ENCODE peak calls at places on chromosome 14, in four cellular contexts. Y, X, F and U are unnamed samples.

GRCh38 chr14:70188292-70188607 is 501 bp downstream of the SLC8A3 start:
- DNase-seq in Y (no peak), X (peak), F (no peak), U (no peak)

GRCh38 chr14:48970995-48971394 is 615.2 kb downstream of the RPS29 start:
- DNase-seq in Y (no peak), X (no peak), F (no peak), U (no peak)

GRCh38 chr14:33842299-33842698 is 108.6 kb downstream of the EGLN3 start:
- DNase-seq in X (no peak), F (no peak), Y (no peak), U (no peak)

GRCh38 chr14:80621701-80622100 is 319.8 kb downstream of the CEP128 start:
- DNase-seq in Y (peak), X (no peak), F (no peak), U (no peak)

GRCh38 chr14:71729581-71729980 is 202.6 kb upstream of the RGS6 start:
- DNase-seq in Y (no peak), F (no peak), X (no peak), U (no peak)

GRCh38 chr14:85799668-85800067 is 269.7 kb downstream of the FLRT2 start:
- DNase-seq in F (no peak), Y (no peak), X (no peak), U (no peak)

GRCh38 chr14:99389171-99389826 is 91.4 kb downstream of the SETD3 start:
- DNase-seq in Y (peak), F (peak), X (peak), U (no peak)

GRCh38 chr14:50040401-50040775 is 76.0 kb downstream of the VCPKMT start:
- DNase-seq in X (no peak), Y (peak), F (peak), U (no peak)

GRCh38 chr14:65169351-65169750 is 67.0 kb upstream of the MAX start:
- DNase-seq in X (no peak), F (no peak), Y (no peak), U (peak)

GRCh38 chr14:65423986-65424385 is 11.5 kb downstream of the FUT8 start:
- DNase-seq in X (no peak), Y (no peak), F (no peak), U (no peak)

GRCh38 chr14:90615444-90616095 is 200.7 kb downstream of the TTC7B start:
- DNase-seq in Y (no peak), X (no peak), F (no peak), U (no peak)
- TF ChIP-seq BRCA1 in Y (no peak), X (no peak), F (no peak), U (no peak)

GRCh38 chr14:36477266-36477665 is 42.8 kb downstream of the NKX2-1 start:
- DNase-seq in Y (no peak), F (no peak), X (no peak), U (no peak)
- TF ChIP-seq BRCA1 in Y (no peak), F (no peak), X (no peak), U (no peak)

DNA sequence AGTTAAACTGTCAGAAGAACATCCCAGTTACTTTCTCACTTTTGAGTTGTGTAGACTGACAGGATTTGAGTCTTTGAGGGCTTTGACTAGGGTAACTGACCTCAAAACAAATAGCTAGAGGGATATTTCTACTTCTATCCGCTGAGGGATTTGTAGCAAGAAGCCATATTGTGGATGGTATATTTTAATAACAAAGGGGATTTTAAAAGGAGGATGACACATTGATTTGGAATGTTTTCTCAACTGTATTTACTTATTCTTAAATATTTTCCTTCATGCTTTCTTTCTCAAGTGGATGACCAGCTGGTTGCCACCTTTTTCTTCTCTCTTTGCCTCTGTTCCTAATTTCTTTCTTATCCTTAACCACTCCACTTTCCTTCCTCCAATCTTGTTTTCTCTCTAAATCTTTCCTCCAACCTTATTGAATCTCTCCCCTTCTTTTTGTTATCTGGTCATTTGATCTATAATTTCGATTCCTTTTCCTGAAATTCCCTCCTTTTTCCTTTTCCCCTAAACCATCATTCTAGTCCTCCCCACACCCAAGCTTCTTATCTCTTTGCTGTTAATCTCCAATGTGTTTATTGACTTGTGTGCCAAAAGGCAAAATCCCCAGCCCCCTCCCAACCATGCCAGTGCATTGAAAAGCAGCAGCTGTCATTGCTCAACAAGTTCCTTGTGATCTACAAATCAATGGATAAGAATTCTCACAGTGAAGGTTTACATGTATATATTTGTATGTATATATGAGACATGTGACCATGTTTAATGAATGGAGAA is 411.6 kb downstream of the RAD51B start:
- DNase-seq in F (no peak), X (no peak), Y (no peak), U (no peak)
- TF ChIP-seq BRCA1 in F (no peak), X (no peak), Y (no peak), U (no peak)

GRCh38 chr14:106652494-106652893 is 1126.1 kb downstream of the TMEM121 start:
- DNase-seq in F (no peak), X (no peak), Y (no peak), U (peak)
- TF ChIP-seq BRCA1 in F (no peak), X (no peak), Y (no peak), U (no peak)

DNA sequence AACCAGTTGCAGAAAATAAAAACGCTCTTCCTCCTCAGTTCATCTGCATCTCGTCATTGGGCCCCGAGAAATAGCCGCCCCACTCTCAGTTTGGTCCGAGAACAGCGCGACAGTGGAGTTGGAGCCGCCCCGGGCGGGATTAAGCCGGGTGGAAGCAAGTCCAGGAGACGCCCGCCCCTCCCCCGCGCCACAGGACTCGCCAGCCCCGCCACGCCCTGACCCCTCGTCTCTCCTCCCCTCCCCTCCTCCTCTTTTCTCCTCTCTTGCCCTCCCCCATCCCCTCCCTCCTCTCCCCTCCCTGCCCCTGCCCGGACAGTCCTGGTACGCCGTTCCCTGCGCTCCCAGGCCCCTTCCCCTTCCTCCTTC is 83.8 kb downstream of the TNFAIP2 start:
- DNase-seq in Y (no peak), X (peak), F (peak), U (no peak)
- TF ChIP-seq BRCA1 in Y (no peak), X (no peak), F (no peak), U (no peak)